ENCODE peak calls at places on chromosomes 16 and 17, in seven cellular contexts. X is EH; C is T-helper 1 cell; P is stimulated activated CD4-positive, alpha-beta T cell treated with anti-CD3 and anti-CD28 coated beads, TNF-alpha, amount 100 ng/mL, for 4 hours; N is B cell; Q is ascending aorta; M is coronary artery. D is an unnamed sample.
A peak's percentile ranks its signal among the peaks of the same experiment; 100 is the strongest.

GRCh38 chr16:85729452-85729851 is 21.4 kb downstream of the C16orf74 start:
- DNase-seq in M (no peak), Q (no peak), P (no peak), N (no peak), C (no peak), X (peak; percentile 59), D (no peak)

GRCh38 chr16:67349172-67349571 is 22.6 kb downstream of the LRRC36 start:
- DNase-seq in N (peak; percentile 47), P (no peak), C (no peak), Q (no peak), M (no peak), X (peak; percentile 48), D (no peak)

GRCh38 chr17:66625321-66625767 is 209.6 kb upstream of the CACNG5 start:
- DNase-seq in X (peak; percentile 62), C (no peak), Q (no peak), N (no peak), M (no peak), P (no peak), D (no peak)

GRCh38 chr17:8745586-8746500 is 1.2 kb upstream of the CCDC42 start:
- DNase-seq in X (peak; percentile 59), M (peak; percentile 82), C (peak; percentile 66), N (peak; percentile 90), Q (peak; percentile 30), P (peak; percentile 75), D (no peak)

GRCh38 chr16:8962393-8963009 is 1.2 kb downstream of the USP7 start:
- DNase-seq in C (peak; percentile 41), X (no peak), M (no peak), N (peak; percentile 87), Q (no peak), P (peak; percentile 20), D (no peak)

GRCh38 chr16:84183572-84183875 is 3.3 kb downstream of the TAF1C start:
- DNase-seq in P (no peak), N (no peak), M (no peak), Q (no peak), C (no peak), X (no peak), D (no peak)

GRCh38 chr16:49780436-49780835 is 75.5 kb downstream of the ZNF423 start:
- DNase-seq in P (no peak), N (no peak), Q (no peak), M (no peak), X (no peak), C (no peak), D (no peak)

GRCh38 chr17:10821770-10822169 is 16.1 kb downstream of the PIRT start:
- DNase-seq in X (no peak), C (no peak), Q (no peak), M (no peak), N (no peak), P (no peak), D (no peak)

GRCh38 chr17:19876524-19877161 is 8.9 kb upstream of the ULK2 start:
- DNase-seq in X (no peak), M (no peak), P (no peak), N (no peak), Q (no peak), C (no peak), D (no peak)

GRCh38 chr17:8056232-8056975 is 17.5 kb downstream of the ALOX15B start:
- DNase-seq in Q (peak; percentile 48), M (peak; percentile 74), P (no peak), N (peak; percentile 51), X (peak; percentile 42), C (no peak), D (no peak)

GRCh38 chr16:27470567-27471431 is 68.8 kb downstream of the IL21R start:
- DNase-seq in C (no peak), Q (no peak), X (peak; percentile 81), P (no peak), N (no peak), M (no peak), D (no peak)

GRCh38 chr17:76136276-76137025 is 4.6 kb downstream of the FOXJ1 start:
- DNase-seq in M (no peak), P (no peak), C (no peak), N (no peak), X (no peak), Q (no peak), D (no peak)

GRCh38 chr17:29002811-29003210 is 3.0 kb downstream of the SEZ6 start:
- DNase-seq in M (no peak), C (no peak), P (no peak), X (no peak), Q (no peak), N (no peak), D (no peak)

GRCh38 chr16:51198349-51198748 is 47.3 kb upstream of the SALL1 start:
- DNase-seq in Q (no peak), X (no peak), N (no peak), C (no peak), P (no peak), M (no peak), D (no peak)

GRCh38 chr16:22663389-22664064 is 150.4 kb upstream of the HS3ST2 start:
- DNase-seq in N (no peak), X (no peak), Q (no peak), P (no peak), M (peak; percentile 68), C (no peak), D (no peak)

GRCh38 chr17:73969956-73970355 is 233.5 kb upstream of the RPL38 start:
- DNase-seq in Q (peak; percentile 23), X (no peak), P (no peak), N (no peak), C (no peak), M (no peak), D (no peak)

GRCh38 chr17:74161501-74161850 is 42.0 kb upstream of the RPL38 start:
- DNase-seq in X (no peak), M (no peak), C (no peak), N (no peak), P (no peak), Q (no peak), D (peak; percentile 90)

D was measured in esophagus muscularis mucosa.